ENCODE peak calls at places on chromosome 10, in ten cellular contexts. P is B cell; U is AG04450; D is anterior cingulate cortex; J is AG04449; V is EH; F is left ventricle myocardium inferior; H is activated CD8-positive, alpha-beta T cell treated with anti-CD3 and anti-CD28 coated beads, Interleukin-2, amount 10 ng/mL, durations not matched to agents 7 days and 5 days; X is caudate nucleus; A is transverse colon. N is an unnamed sample.

GRCh38 chr10:11527700-11528255 is 83.7 kb downstream of the USP6NL start:
- DNase-seq in F (no peak), V (no peak), X (no peak), J (no peak), A (no peak), H (no peak), D (no peak), P (peak), U (no peak), N (no peak)

GRCh38 chr10:29588640-29589421 is 45.9 kb downstream of the SVIL start:
- DNase-seq in H (no peak), F (no peak), J (no peak), V (peak), D (no peak), P (no peak), U (no peak), A (no peak), X (no peak), N (no peak)

GRCh38 chr10:108861181-108861754 is 1062.0 kb downstream of the XPNPEP1 start:
- DNase-seq in A (no peak), P (no peak), D (no peak), H (no peak), J (no peak), U (no peak), V (no peak), F (no peak), X (no peak), N (no peak)

GRCh38 chr10:59830601-59831259 is 75.6 kb downstream of the CCDC6 start:
- DNase-seq in H (peak), U (peak), J (no peak), D (no peak), P (peak), F (peak), V (peak), A (peak), X (peak), N (peak)

GRCh38 chr10:34713875-34714274 is 101.2 kb downstream of the PARD3 start:
- DNase-seq in F (no peak), D (no peak), A (no peak), X (no peak), U (no peak), V (peak), P (no peak), H (no peak), J (no peak), N (no peak)

GRCh38 chr10:103452714-103453230 is 602 bp upstream of the CALHM2 start:
- DNase-seq in H (no peak), P (no peak), V (peak), X (no peak), A (no peak), D (no peak), U (no peak), J (no peak), F (no peak), N (peak)

GRCh38 chr10:5627486-5628044 is 38.8 kb downstream of the ASB13 start:
- DNase-seq in F (no peak), D (no peak), A (no peak), X (no peak), P (no peak), U (no peak), H (no peak), V (no peak), J (no peak), N (no peak)

GRCh38 chr10:42975558-42976352 is 101.1 kb upstream of the RET start:
- DNase-seq in V (no peak), P (no peak), D (no peak), H (no peak), J (no peak), A (no peak), F (no peak), U (no peak), X (no peak), N (no peak)

GRCh38 chr10:71713135-71714040 is 6.2 kb downstream of the C10orf105 start:
- DNase-seq in U (peak), H (peak), J (peak), F (peak), V (peak), A (peak), D (peak), P (no peak), X (peak), N (no peak)

GRCh38 chr10:42982886-42983594 is 93.8 kb upstream of the RET start:
- DNase-seq in F (no peak), A (peak), P (no peak), X (no peak), H (no peak), J (no peak), V (no peak), D (no peak), U (no peak), N (no peak)

GRCh38 chr10:122939819-122940543 is 14.0 kb downstream of the C10orf88 start:
- DNase-seq in H (no peak), X (no peak), D (no peak), U (peak), P (no peak), F (no peak), A (no peak), V (peak), J (peak), N (no peak)

GRCh38 chr10:49592726-49593563 is 17.2 kb upstream of the SLC18A3 start:
- DNase-seq in U (peak), X (peak), F (no peak), A (peak), H (peak), D (peak), J (no peak), V (peak), P (peak), N (peak)

GRCh38 chr10:929965-930364 is 1.5 kb downstream of the LARP4B start:
- DNase-seq in J (no peak), V (no peak), F (no peak), H (no peak), U (no peak), P (peak), A (no peak), X (no peak), D (no peak), N (no peak)

GRCh38 chr10:52617346-52617745 is 155.2 kb downstream of the MBL2 start:
- DNase-seq in H (no peak), X (no peak), A (no peak), U (no peak), P (no peak), J (no peak), V (peak), D (no peak), F (no peak), N (no peak)

GRCh38 chr10:97024181-97025073 is 161.3 kb downstream of the SLIT1 start:
- DNase-seq in J (peak), D (no peak), H (no peak), A (no peak), P (no peak), V (peak), F (no peak), U (peak), X (no peak), N (no peak)

GRCh38 chr10:49231421-49231820 is 43.2 kb upstream of the TMEM273 start:
- DNase-seq in X (no peak), D (no peak), J (no peak), H (no peak), A (no peak), U (no peak), P (no peak), V (no peak), F (no peak), N (no peak)

GRCh38 chr10:62095341-62096071 is 173.1 kb downstream of the RTKN2 start:
- DNase-seq in A (no peak), J (no peak), U (no peak), H (no peak), P (no peak), D (no peak), F (no peak), X (no peak), V (peak), N (no peak)

GRCh38 chr10:14181197-14181936 is 149.4 kb downstream of the FRMD4A start:
- DNase-seq in U (no peak), H (no peak), A (no peak), X (no peak), F (no peak), D (no peak), P (no peak), J (no peak), V (no peak), N (no peak)

GRCh38 chr10:98363188-98363587 is 51.8 kb downstream of the PYROXD2 start:
- DNase-seq in U (no peak), A (no peak), X (no peak), D (no peak), P (no peak), H (no peak), V (no peak), F (no peak), J (no peak), N (peak)

GRCh38 chr10:121580276-121581116 is 17.7 kb downstream of the FGFR2 start:
- DNase-seq in A (no peak), U (no peak), V (no peak), H (no peak), F (no peak), X (no peak), P (no peak), J (no peak), D (no peak), N (no peak)

GRCh38 chr10:91514025-91514424 is 103.9 kb downstream of the HECTD2 start:
- DNase-seq in D (no peak), V (peak), U (no peak), A (no peak), H (no peak), F (no peak), P (no peak), X (no peak), J (no peak), N (no peak)

GRCh38 chr10:49072166-49072885 is 43.0 kb downstream of the VSTM4 start:
- DNase-seq in F (no peak), H (no peak), P (no peak), V (no peak), D (no peak), A (no peak), J (no peak), U (no peak), X (no peak), N (no peak)

GRCh38 chr10:116254422-116255152 is 18.4 kb downstream of the GFRA1 start:
- DNase-seq in V (peak), X (no peak), H (no peak), J (no peak), A (no peak), U (no peak), D (no peak), F (no peak), P (no peak), N (no peak)

GRCh38 chr10:64733980-64734379 is 1212.8 kb downstream of the REEP3 start:
- DNase-seq in U (no peak), X (no peak), A (peak), H (no peak), J (no peak), P (no peak), F (no peak), D (no peak), V (no peak), N (peak)

GRCh38 chr10:97399843-97400545 is 1.1 kb downstream of the RRP12 start:
- DNase-seq in F (no peak), V (peak), D (no peak), H (peak), X (no peak), P (peak), A (peak), U (peak), J (no peak), N (no peak)

GRCh38 chr10:98257961-98258360 is 10.0 kb downstream of the LOXL4 start:
- DNase-seq in A (no peak), J (no peak), D (no peak), U (no peak), H (no peak), V (no peak), F (no peak), P (no peak), X (no peak), N (no peak)

GRCh38 chr10:63241898-63242297 is 108.8 kb downstream of the NRBF2 start:
- DNase-seq in U (no peak), A (no peak), P (no peak), J (no peak), H (no peak), D (no peak), V (no peak), F (no peak), X (no peak), N (no peak)

GRCh38 chr10:5563991-5564536 is 39.3 kb downstream of the CALML3 start:
- DNase-seq in D (no peak), U (no peak), P (no peak), V (peak), F (no peak), A (peak), H (peak), J (peak), X (no peak), N (no peak)

GRCh38 chr10:33031815-33032320 is 73.8 kb upstream of the ITGB1 start:
- DNase-seq in H (no peak), U (no peak), P (no peak), V (no peak), F (no peak), X (no peak), D (no peak), A (no peak), J (no peak), N (no peak)

GRCh38 chr10:132298038-132298935 is 9.5 kb downstream of the STK32C start:
- DNase-seq in U (no peak), D (no peak), X (no peak), V (no peak), P (no peak), A (no peak), H (no peak), J (no peak), F (no peak), N (no peak)

GRCh38 chr10:60883187-60883586 is 60.8 kb downstream of the RHOBTB1 start:
- DNase-seq in U (no peak), X (no peak), F (no peak), J (no peak), V (peak), D (no peak), H (no peak), A (peak), P (peak), N (peak)

GRCh38 chr10:76282122-76283030 is 851.0 kb downstream of the LRMDA start:
- DNase-seq in J (no peak), X (no peak), F (no peak), H (no peak), A (no peak), D (no peak), P (no peak), U (peak), V (no peak), N (peak)

GRCh38 chr10:126049741-126050140 is 153.4 kb downstream of the FANK1 start:
- DNase-seq in F (peak), V (peak), U (no peak), P (no peak), H (no peak), X (no peak), A (no peak), D (no peak), J (peak), N (no peak)

GRCh38 chr10:102642553-102643345 is 1.5 kb upstream of the TRIM8 start:
- DNase-seq in D (peak), U (no peak), P (no peak), H (peak), F (peak), V (peak), J (no peak), A (peak), X (no peak), N (peak)

GRCh38 chr10:58266826-58267712 is 625 bp downstream of the IPMK start:
- DNase-seq in H (peak), A (peak), U (no peak), P (peak), F (peak), V (peak), D (peak), X (no peak), J (no peak), N (peak)

GRCh38 chr10:22750131-22750530 is 35.8 kb upstream of the PIP4K2A start:
- DNase-seq in F (no peak), D (no peak), V (no peak), U (no peak), H (no peak), J (no peak), P (no peak), A (no peak), X (no peak), N (no peak)

GRCh38 chr10:29791773-29792172 is 157.0 kb upstream of the SVIL start:
- DNase-seq in J (no peak), U (no peak), A (no peak), X (no peak), V (no peak), H (no peak), F (no peak), D (no peak), P (no peak), N (no peak)

GRCh38 chr10:95601116-95601719 is 40.0 kb upstream of the SORBS1 start:
- DNase-seq in X (peak), F (peak), A (peak), D (peak), H (peak), U (peak), V (peak), P (peak), J (peak), N (peak)